ENCODE peak calls at places on chromosome 5, in ten cellular contexts. Q, U, W, K, Y, S, J, P, L and M are unnamed samples.

GRCh38 chr5:68178579-68178978 is 37.0 kb upstream of the PIK3R1 start:
- DNase-seq in Y (no peak), L (no peak), P (peak), U (no peak), J (no peak), K (no peak), Q (no peak), W (no peak), S (no peak), M (no peak)

GRCh38 chr5:132313961-132314432 is 19.8 kb downstream of the SLC22A4 start:
- DNase-seq in P (no peak), Y (no peak), U (no peak), K (peak), W (no peak), Q (no peak), S (no peak), J (no peak), L (no peak), M (no peak)

GRCh38 chr5:160173-160510 is 31.2 kb upstream of the LRRC14B start:
- DNase-seq in S (peak), W (peak), J (no peak), P (no peak), U (no peak), K (peak), Q (no peak), Y (no peak), L (no peak), M (peak)

GRCh38 chr5:54514841-54515432 is 2.6 kb upstream of the SNX18 start:
- DNase-seq in Y (no peak), W (peak), L (no peak), S (peak), J (no peak), Q (no peak), U (no peak), K (no peak), P (no peak), M (peak)

GRCh38 chr5:107598958-107599357 is 71.8 kb downstream of the EFNA5 start:
- DNase-seq in Y (no peak), K (no peak), J (no peak), S (no peak), U (no peak), Q (no peak), L (no peak), P (no peak), W (no peak), M (no peak)

GRCh38 chr5:93572101-93572772 is 8.8 kb downstream of the NR2F1-AS1 start:
- DNase-seq in J (no peak), P (peak), U (no peak), K (no peak), Q (no peak), Y (no peak), L (peak), S (no peak), W (no peak), M (no peak)

GRCh38 chr5:73280821-73281746 is 108.1 kb downstream of the TMEM174 start:
- DNase-seq in S (peak), P (no peak), Q (no peak), J (peak), W (no peak), U (no peak), K (peak), Y (peak), L (no peak), M (peak)

GRCh38 chr5:135205616-135206349 is 171.8 kb upstream of the PITX1 start:
- DNase-seq in U (no peak), K (peak), W (peak), L (no peak), Q (no peak), S (peak), J (no peak), P (no peak), Y (no peak), M (peak)

GRCh38 chr5:83654427-83654994 is 66.1 kb downstream of the HAPLN1 start:
- DNase-seq in J (no peak), S (no peak), Y (no peak), W (no peak), Q (no peak), K (no peak), U (no peak), P (no peak), L (no peak), M (no peak)

GRCh38 chr5:133735346-133735745 is 123.0 kb upstream of the FSTL4 start:
- DNase-seq in W (no peak), K (no peak), Y (no peak), S (peak), J (no peak), P (no peak), Q (no peak), U (no peak), L (no peak), M (peak)

GRCh38 chr5:176676361-176676824 is 29.1 kb downstream of the TSPAN17 start:
- DNase-seq in Q (no peak), W (no peak), Y (no peak), P (no peak), U (no peak), S (peak), J (peak), L (no peak), K (no peak), M (peak)

GRCh38 chr5:172903790-172904189 is 55.4 kb upstream of the RPL26L1 start:
- DNase-seq in Y (peak), U (no peak), Q (no peak), J (no peak), S (peak), L (peak), K (peak), W (peak), P (peak), M (peak)

GRCh38 chr5:56412601-56413379 is 179.7 kb upstream of the ANKRD55 start:
- DNase-seq in K (no peak), L (no peak), Q (no peak), S (no peak), W (no peak), P (no peak), Y (peak), J (peak), U (no peak), M (no peak)

GRCh38 chr5:122030251-122030650 is 47.8 kb downstream of the LOX start:
- DNase-seq in S (no peak), J (no peak), L (no peak), K (peak), P (no peak), Q (no peak), W (no peak), U (no peak), Y (no peak), M (no peak)

GRCh38 chr5:173234129-173234793 is 745 bp downstream of the NKX2-5 start:
- DNase-seq in U (no peak), K (peak), S (no peak), W (no peak), L (no peak), Y (no peak), Q (no peak), P (no peak), J (no peak), M (no peak)

DNA sequence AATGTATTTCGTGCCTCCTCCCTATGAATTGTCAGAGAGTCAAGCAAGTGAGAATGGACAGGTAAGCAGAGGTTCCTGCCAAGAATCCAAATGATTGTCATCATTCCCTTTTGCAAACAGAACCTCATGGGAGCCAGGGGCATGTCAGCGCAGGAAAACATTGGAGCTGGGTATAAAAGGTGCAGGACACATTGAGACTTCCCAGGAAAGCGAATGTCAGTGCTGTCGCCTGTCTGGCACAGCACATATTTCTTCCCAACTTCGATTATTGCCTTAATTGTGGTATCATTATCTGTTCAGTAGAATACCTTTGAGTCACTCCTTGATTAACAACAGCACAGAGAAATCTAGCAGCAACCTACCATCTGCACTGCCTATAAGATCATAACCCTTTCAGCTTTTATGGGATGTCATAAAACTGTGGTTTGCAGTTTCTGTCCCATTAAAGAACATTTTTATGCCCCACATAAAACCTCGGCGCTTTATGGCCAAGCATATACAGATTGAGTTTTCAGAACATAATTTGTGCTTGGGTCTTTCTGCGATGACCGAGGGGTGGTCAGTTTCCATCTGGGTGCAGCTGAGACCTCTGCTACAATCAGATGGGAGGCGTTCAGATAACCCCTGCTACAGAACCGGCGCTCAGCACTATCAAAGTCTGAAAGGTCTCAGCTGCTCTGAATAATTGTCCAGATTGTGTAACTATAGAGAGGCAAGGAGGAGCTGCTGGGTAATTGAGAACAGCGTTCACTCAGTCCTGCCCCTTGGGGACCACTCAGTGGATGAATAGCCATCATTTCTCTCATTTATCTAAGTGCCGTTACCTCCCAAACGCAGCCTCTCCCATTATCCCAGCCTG is 30.9 kb upstream of the WWC1 start:
- DNase-seq in S (no peak), K (no peak), Q (no peak), L (no peak), P (no peak), U (no peak), W (no peak), Y (no peak), J (no peak), M (no peak)
- H3K27ac ChIP-seq in S (no peak), K (no peak), Q (no peak), L (no peak), P (no peak), U (no peak), W (no peak), Y (no peak), J (no peak), M (no peak)

GRCh38 chr5:159121061-159121460 is 21.3 kb upstream of the EBF1 start:
- DNase-seq in K (no peak), L (no peak), P (no peak), W (no peak), U (no peak), Q (no peak), Y (no peak), S (no peak), J (no peak), M (no peak)
- H3K4me3 ChIP-seq in K (no peak), L (no peak), P (no peak), W (no peak), U (no peak), Q (no peak), Y (no peak), S (no peak), J (no peak), M (no peak)

GRCh38 chr5:180375955-180376354 is 22.8 kb upstream of the GFPT2 start:
- DNase-seq in K (no peak), W (no peak), P (no peak), Q (no peak), S (no peak), Y (no peak), U (no peak), J (no peak), L (no peak), M (no peak)
- H3K27ac ChIP-seq in K (no peak), W (no peak), P (no peak), Q (no peak), S (no peak), Y (no peak), U (no peak), J (no peak), L (no peak), M (no peak)

DNA sequence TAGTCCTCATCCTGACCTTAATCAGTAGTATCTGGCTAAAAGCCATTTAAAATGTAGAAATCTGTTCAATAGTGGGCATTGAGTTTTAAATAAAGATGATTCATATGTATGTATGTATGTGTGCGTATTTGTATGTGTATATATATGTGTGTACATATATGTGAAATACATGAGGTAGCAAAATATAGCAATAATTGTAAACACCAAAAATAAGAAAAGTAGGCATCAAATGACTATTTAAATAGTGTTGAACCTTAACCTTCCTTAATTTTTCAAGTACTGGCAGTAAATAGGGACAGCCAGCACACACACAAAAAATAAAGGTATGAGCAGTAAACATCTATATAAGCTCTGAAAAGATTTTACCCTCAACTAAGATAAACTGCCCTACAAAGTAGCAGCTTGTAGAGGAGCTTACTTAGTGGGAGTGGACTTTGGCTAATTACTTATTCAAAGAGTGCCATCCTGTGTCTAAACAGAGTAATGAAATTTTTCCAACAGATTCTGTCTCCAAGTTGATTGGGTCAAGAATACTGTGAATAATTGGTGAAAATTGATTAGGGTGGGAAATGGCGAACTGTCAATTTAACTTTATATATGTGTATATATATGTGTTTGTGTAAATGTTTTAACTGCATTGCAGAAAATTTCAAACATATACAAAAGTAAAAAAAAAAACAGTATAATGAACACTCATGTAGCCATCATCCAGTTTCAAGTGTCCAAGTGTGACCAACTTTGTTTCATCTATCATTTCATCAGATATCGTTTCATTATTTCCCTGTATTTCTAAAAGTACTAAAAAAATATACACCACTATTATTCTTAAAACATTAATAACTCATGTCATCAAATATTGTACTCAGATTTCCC is 2.0 kb upstream of the ADAMTS6 start:
- DNase-seq in S (peak), J (no peak), U (no peak), Q (no peak), Y (no peak), P (no peak), W (no peak), K (peak), L (no peak), M (peak)
- H3K4me3 ChIP-seq in S (peak), J (no peak), U (peak), Q (peak), Y (peak), P (peak), W (peak), K (peak), L (peak), M (peak)

DNA sequence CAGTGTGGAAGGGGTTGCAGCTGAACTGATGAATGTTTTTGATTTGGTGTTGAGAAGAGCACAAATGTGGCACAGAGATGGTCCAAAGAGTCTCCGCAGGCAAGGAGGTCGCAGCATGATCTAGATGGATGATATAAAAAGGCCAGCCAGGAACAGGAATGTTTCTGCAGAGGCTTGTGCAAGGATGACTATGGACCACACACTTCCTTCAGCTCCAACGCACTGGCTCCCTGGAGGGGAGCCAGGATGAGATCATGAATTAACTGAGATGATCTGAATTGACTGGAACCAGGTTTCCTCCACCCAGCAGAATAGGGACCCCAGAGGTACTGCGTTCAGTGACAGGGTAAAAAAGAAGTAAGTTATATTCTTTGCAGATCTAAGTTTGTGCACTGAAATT is 89.0 kb downstream of the ARSB start:
- DNase-seq in Y (no peak), U (no peak), W (peak), K (peak), S (peak), P (no peak), J (no peak), L (no peak), Q (no peak), M (no peak)
- H3K27ac ChIP-seq in Y (no peak), U (no peak), W (no peak), K (no peak), S (no peak), P (no peak), J (no peak), L (no peak), Q (no peak), M (no peak)

GRCh38 chr5:15365040-15365439 is 134.9 kb upstream of the FBXL7 start:
- DNase-seq in J (no peak), S (no peak), W (no peak), L (no peak), P (no peak), U (no peak), Q (no peak), K (no peak), Y (no peak), M (no peak)

GRCh38 chr5:15367501-15367900 is 132.5 kb upstream of the FBXL7 start:
- DNase-seq in P (no peak), U (no peak), Y (no peak), L (no peak), S (no peak), W (no peak), Q (no peak), J (no peak), K (no peak), M (no peak)

GRCh38 chr5:15368835-15369234 is 131.1 kb upstream of the FBXL7 start:
- DNase-seq in Y (no peak), P (no peak), U (no peak), J (no peak), S (no peak), K (no peak), Q (no peak), L (no peak), W (no peak), M (no peak)

DNA sequence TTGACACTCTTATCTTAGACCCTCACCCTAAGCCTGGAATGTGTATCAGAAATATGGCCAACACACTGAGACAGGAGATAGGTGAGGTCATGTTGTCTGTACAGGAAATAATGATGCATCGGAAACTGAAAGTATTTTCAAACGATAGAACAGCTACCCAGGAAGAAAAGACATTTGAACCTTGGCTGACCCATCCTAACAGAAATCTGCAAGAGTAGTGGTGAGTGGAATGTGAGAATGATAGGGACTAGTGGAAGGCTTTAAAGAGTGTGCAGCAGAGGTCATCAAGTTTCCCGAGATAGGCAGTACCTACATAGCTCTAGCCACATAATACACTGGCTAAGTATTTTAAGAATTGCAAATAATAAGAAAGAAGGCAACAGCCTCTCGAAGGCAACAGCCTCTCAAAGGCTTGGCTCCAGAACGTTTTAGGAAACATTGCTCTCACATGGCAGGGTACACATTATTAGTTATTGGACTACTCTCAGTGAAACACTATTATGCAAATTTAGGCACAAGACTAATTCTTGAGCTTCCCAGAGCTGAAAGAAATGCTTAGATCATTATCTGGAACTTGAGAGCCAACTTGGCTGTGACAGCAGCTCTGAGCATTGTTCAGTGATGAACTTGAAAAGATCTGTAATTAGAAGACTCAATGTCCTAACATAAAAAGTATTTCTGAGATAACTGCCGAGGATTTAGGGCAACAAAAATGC is 133.1 kb upstream of the FBXL7 start:
- DNase-seq in K (no peak), S (no peak), J (peak), L (no peak), Y (no peak), W (no peak), Q (no peak), U (no peak), P (no peak), M (no peak)
- H3K4me3 ChIP-seq in K (no peak), S (no peak), J (no peak), L (no peak), Y (no peak), W (no peak), Q (no peak), U (no peak), P (no peak), M (no peak)

GRCh38 chr5:65727491-65728156 is 5.6 kb downstream of the NLN start:
- DNase-seq in K (no peak), Y (no peak), Q (no peak), U (no peak), S (no peak), P (no peak), L (no peak), J (no peak), W (no peak), M (no peak)

GRCh38 chr5:65734921-65735320 is 12.9 kb downstream of the NLN start:
- DNase-seq in L (no peak), Q (no peak), P (no peak), S (no peak), J (no peak), W (no peak), Y (no peak), U (no peak), K (no peak), M (no peak)

GRCh38 chr5:65728219-65728618 is 6.2 kb downstream of the NLN start:
- DNase-seq in U (no peak), Y (no peak), L (no peak), P (no peak), S (no peak), W (no peak), Q (no peak), K (no peak), J (no peak), M (peak)

DNA sequence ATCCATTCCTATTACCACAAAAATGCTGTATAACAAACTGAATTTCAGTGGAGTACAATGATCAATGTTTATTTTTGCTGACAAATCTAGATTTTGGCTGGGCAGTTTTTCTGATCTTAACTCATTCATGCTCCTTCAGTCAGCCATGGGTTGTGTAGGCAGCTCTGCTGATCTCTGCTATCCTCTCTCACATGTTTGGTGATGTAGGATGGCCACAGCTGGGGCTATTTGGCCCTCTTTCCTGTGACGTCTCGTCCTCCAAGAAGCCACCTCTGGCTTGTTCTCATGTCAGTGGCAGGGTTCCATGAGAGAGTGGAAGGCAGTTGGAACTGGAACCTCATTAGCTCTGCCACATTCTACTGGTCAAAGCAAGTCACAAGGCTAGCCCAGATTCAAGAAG is 8.9 kb downstream of the NLN start:
- DNase-seq in P (no peak), Q (no peak), J (no peak), W (no peak), S (peak), L (no peak), U (no peak), Y (no peak), K (no peak), M (no peak)
- H3K27ac ChIP-seq in P (no peak), Q (no peak), J (no peak), W (no peak), S (no peak), L (no peak), U (no peak), Y (no peak), K (no peak), M (no peak)